ENCODE peak calls at places on chromosomes 6 and 20, in seven cellular contexts. J, E, R, X, G, F and T are unnamed samples. For H3K4me1, the result is how much of the 10 kb centered on the place peaks cover.

GRCh38 chr6:161226005-161226964 is 47.6 kb downstream of the AGPAT4 start:
- DNase-seq in J (no peak), R (no peak), G (no peak), X (no peak), F (no peak), E (no peak), T (no peak)

GRCh38 chr6:100479180-100480035 is 14.7 kb upstream of the SIM1 start:
- DNase-seq in X (no peak), R (peak), E (peak), G (no peak), J (peak), F (peak), T (peak)

GRCh38 chr6:115945306-115945705 is 115.4 kb downstream of the FRK start:
- DNase-seq in J (peak), X (no peak), F (no peak), G (no peak), E (no peak), R (no peak), T (no peak)

GRCh38 chr20:45796336-45797070 is 4.7 kb downstream of the DNTTIP1 start:
- DNase-seq in G (no peak), J (no peak), F (no peak), R (no peak), X (no peak), E (no peak), T (no peak)

GRCh38 chr20:58623579-58624473 is 27.3 kb upstream of the STX16 start:
- DNase-seq in E (peak), G (no peak), F (peak), R (no peak), X (peak), J (peak), T (no peak)

GRCh38 chr6:20540683-20541082 is 6.4 kb downstream of the CDKAL1 start:
- DNase-seq in J (no peak), G (no peak), X (no peak), E (peak), R (no peak), F (peak), T (no peak)

GRCh38 chr20:34075647-34076046 is 36.4 kb downstream of the EIF2S2 start:
- DNase-seq in F (no peak), E (no peak), G (peak), J (no peak), X (no peak), R (no peak), T (no peak)

GRCh38 chr20:41218466-41218865 is 81.1 kb downstream of the PLCG1 start:
- DNase-seq in G (no peak), J (no peak), R (no peak), F (no peak), X (no peak), E (peak), T (no peak)

GRCh38 chr20:6122873-6123649 is at the start of gene FERMT1:
- DNase-seq in X (peak), R (peak), J (peak), E (peak), G (peak), F (peak), T (peak)

GRCh38 chr6:137472738-137473137 is 21.5 kb downstream of the OLIG3 start:
- DNase-seq in R (no peak), J (no peak), F (no peak), E (no peak), G (no peak), X (no peak), T (no peak)

GRCh38 chr20:41956316-41957050 is 338.3 kb upstream of the CHD6 start:
- DNase-seq in E (no peak), X (peak), G (peak), J (no peak), F (peak), R (peak), T (peak)

GRCh38 chr20:63191400-63191799 is 24.5 kb downstream of the YTHDF1 start:
- DNase-seq in R (no peak), X (no peak), G (no peak), J (no peak), E (peak), F (no peak), T (no peak)

GRCh38 chr6:624979-625378 is 31.9 kb downstream of the HUS1B start:
- DNase-seq in X (no peak), G (no peak), E (peak), R (no peak), J (peak), F (no peak), T (peak)

GRCh38 chr6:109759098-109759855 is 68.2 kb downstream of the FIG4 start:
- DNase-seq in G (no peak), R (no peak), F (no peak), J (no peak), X (no peak), E (no peak), T (no peak)

GRCh38 chr6:170093658-170094596 is 197.0 kb downstream of the DLL1 start:
- DNase-seq in G (peak), X (no peak), R (no peak), E (no peak), F (no peak), J (no peak), T (no peak)

GRCh38 chr6:71262914-71263313 is 25.7 kb upstream of the OGFRL1 start:
- DNase-seq in G (no peak), X (no peak), E (no peak), J (no peak), F (no peak), R (no peak), T (no peak)

GRCh38 chr20:4585104-4585753 is 136.5 kb upstream of the PRND start:
- DNase-seq in F (no peak), J (peak), R (no peak), G (no peak), X (no peak), E (peak), T (peak)

GRCh38 chr6:35139924-35140524 is 1.1 kb downstream of the TCP11 start:
- DNase-seq in E (peak), J (peak), R (peak), G (peak), F (peak), X (no peak), T (peak)

GRCh38 chr20:17138237-17138636 is 88.6 kb upstream of the PCSK2 start:
- DNase-seq in G (no peak), J (no peak), F (no peak), E (no peak), X (no peak), R (no peak), T (peak)

GRCh38 chr20:33919653-33920052 is 74.1 kb upstream of the RALY start:
- DNase-seq in F (no peak), E (no peak), G (no peak), X (no peak), R (no peak), J (no peak), T (no peak)

GRCh38 chr6:6591778-6592388 is 3.4 kb downstream of the LY86 start:
- DNase-seq in F (peak), X (no peak), J (no peak), G (no peak), R (no peak), E (no peak), T (no peak)

GRCh38 chr6:24321538-24322162 is 36.2 kb downstream of the DCDC2 start:
- DNase-seq in X (no peak), R (no peak), F (no peak), E (no peak), J (peak), G (no peak), T (peak)

GRCh38 chr6:151247510-151247909 is 7.7 kb downstream of the AKAP12 start:
- DNase-seq in F (no peak), X (no peak), J (no peak), E (no peak), R (no peak), G (no peak), T (no peak)

GRCh38 chr20:45087814-45088213 is 13.1 kb downstream of the KCNS1 start:
- DNase-seq in E (peak), J (no peak), G (no peak), F (no peak), R (no peak), X (no peak), T (no peak)

GRCh38 chr6:122495612-122496011 is 24.0 kb upstream of the SERINC1 start:
- DNase-seq in E (no peak), X (no peak), J (no peak), R (no peak), G (no peak), F (no peak), T (no peak)

GRCh38 chr6:40953486-40953885 is 85.5 kb downstream of the UNC5CL start:
- DNase-seq in X (no peak), E (no peak), R (no peak), G (no peak), J (no peak), F (no peak), T (no peak)

GRCh38 chr6:17714879-17715860 is 8.4 kb upstream of the NUP153 start:
- DNase-seq in R (no peak), F (peak), G (no peak), J (peak), E (peak), X (no peak), T (peak)

GRCh38 chr6:85383042-85383441 is 66.8 kb upstream of the NT5E start:
- DNase-seq in R (no peak), F (no peak), G (no peak), X (no peak), J (no peak), E (no peak), T (no peak)

GRCh38 chr20:21514553-21515251 is 838 bp upstream of the NKX2-2 start:
- DNase-seq in X (no peak), G (peak), J (no peak), R (no peak), E (no peak), F (no peak), T (peak)

GRCh38 chr6:157481189-157481864 is 100.3 kb downstream of the ZDHHC14 start:
- DNase-seq in E (no peak), R (no peak), J (no peak), F (no peak), X (no peak), G (no peak), T (no peak)
- H3K18ac ChIP-seq in E (no peak), R (no peak), J (no peak), F (no peak), X (no peak), G (no peak), T (no peak)

DNA sequence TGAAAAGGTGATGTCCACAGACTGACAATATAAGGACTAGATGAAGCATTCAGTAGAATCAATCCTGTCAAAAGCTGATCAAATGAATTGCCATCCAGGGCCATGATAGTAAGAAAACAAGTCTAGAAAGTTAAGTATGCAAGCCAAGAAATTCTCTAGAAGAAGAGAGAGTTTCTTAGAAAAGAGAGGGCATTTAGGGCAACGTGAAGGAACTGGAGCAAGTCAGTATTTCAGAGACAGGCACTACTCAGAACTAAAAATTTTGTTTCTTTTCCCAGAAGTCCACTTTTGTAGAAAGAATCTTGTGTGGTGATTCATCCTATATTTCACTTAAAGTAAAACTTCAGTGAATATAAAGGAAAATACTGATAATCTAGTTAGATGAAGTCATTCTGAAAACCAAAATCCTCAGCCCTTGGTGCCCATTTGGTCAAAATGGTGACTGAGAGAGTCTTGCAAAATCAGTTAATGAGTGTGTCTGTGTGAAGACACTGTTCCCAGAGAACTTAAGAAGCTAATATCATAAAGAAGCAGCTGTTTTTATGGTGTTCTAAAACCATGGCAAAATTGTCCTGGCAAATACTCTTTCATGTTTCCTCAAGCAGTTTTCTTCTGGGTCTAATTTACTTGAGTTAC is 82.2 kb downstream of the COL19A1 start:
- DNase-seq in G (no peak), E (no peak), F (no peak), X (no peak), R (no peak), J (no peak), T (no peak)
- H3K4me1 ChIP-seq in G (under half), E (under half), F (under half), X (under half), R (under half), J (under half), T (under half)

DNA sequence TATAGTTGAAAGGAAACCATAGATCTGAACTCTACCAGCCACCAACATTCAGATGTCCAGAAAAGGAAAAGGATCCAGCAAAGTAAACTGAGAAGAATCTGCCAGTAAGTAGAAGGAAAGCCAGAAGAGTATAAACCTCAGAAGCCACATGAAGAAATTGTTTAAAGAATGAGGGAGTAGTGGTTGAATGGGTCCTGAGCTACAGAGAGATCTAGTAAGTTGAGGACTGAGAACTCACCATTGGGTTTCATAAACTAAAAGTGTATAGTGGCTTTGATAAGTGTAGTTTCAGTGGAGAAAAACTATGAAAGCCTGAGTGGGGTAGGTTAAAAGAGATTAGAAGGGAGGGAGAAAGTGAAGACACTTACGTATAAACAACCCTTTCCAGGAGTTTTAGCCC is 32.0 kb upstream of the SUMO4 start:
- DNase-seq in E (no peak), F (no peak), R (no peak), X (no peak), J (no peak), G (no peak), T (no peak)
- H3K23ac ChIP-seq in E (no peak), F (no peak), R (no peak), X (no peak), J (no peak), G (no peak), T (no peak)

DNA sequence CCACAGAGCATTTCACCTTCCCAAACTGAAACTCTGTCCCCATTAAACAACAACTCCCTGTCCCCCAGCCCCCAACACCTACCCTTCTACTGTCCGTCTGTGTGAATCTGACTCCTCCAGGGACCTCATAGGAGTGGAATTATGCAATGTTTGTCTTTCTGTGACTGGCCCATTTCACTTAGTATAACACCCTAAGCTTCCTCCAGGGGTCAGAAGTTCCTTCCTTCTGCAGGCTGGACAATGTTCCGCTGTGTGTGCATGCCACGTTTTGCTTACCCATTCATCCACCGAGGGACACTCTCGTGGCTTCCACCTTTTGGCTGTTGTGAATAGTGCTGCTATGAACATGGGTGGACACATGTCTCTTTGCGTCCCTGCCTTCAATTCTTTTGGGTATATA is 37.6 kb upstream of the MPC1 start:
- DNase-seq in R (no peak), F (peak), E (peak), X (no peak), G (no peak), J (peak), T (no peak)
- H3K18ac ChIP-seq in R (no peak), F (no peak), E (no peak), X (no peak), G (no peak), J (no peak), T (no peak)

GRCh38 chr20:51698252-51698651 is 69.9 kb downstream of the ATP9A start:
- DNase-seq in E (no peak), G (no peak), J (no peak), X (no peak), F (no peak), R (no peak), T (no peak)
- H3K4me1 ChIP-seq in E (under half), G (under half), J (under half), X (under half), F (under half), R (under half), T (under half)

DNA sequence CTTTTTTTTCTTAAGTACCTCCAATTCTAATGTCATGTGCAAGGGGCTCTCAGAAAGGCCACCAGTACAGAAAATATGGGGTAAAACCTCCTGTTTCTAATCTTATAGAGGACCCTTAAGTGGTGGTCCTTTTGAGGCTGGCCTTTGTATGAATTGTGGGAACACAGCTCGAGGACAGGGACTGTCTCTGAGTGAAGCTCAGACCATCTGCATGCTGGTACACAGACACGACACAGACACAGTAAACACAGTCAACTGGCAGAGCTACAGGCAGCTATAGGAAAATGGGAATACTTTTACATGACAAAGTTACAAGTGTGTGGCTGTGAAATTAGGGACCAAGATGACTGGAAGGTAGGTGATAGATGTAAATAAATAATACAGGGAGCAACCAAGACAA is 143.9 kb upstream of the PREP start:
- DNase-seq in J (no peak), R (no peak), X (no peak), F (no peak), E (no peak), G (no peak), T (no peak)
- H3K23ac ChIP-seq in J (no peak), R (no peak), X (no peak), F (no peak), E (no peak), G (no peak), T (no peak)

GRCh38 chr6:45436544-45437440 is 59.1 kb upstream of the SUPT3H start:
- DNase-seq in G (no peak), E (peak), J (peak), X (no peak), F (peak), R (no peak), T (peak)
- H3K18ac ChIP-seq in G (no peak), E (peak), J (no peak), X (no peak), F (no peak), R (no peak), T (peak)

GRCh38 chr6:118524686-118525085 is 23.4 kb upstream of the PLN start:
- DNase-seq in R (no peak), F (no peak), X (no peak), E (no peak), G (peak), J (no peak), T (peak)
- H3K4me1 ChIP-seq in R (under half), F (under half), X (under half), E (under half), G (under half), J (under half), T (under half)

DNA sequence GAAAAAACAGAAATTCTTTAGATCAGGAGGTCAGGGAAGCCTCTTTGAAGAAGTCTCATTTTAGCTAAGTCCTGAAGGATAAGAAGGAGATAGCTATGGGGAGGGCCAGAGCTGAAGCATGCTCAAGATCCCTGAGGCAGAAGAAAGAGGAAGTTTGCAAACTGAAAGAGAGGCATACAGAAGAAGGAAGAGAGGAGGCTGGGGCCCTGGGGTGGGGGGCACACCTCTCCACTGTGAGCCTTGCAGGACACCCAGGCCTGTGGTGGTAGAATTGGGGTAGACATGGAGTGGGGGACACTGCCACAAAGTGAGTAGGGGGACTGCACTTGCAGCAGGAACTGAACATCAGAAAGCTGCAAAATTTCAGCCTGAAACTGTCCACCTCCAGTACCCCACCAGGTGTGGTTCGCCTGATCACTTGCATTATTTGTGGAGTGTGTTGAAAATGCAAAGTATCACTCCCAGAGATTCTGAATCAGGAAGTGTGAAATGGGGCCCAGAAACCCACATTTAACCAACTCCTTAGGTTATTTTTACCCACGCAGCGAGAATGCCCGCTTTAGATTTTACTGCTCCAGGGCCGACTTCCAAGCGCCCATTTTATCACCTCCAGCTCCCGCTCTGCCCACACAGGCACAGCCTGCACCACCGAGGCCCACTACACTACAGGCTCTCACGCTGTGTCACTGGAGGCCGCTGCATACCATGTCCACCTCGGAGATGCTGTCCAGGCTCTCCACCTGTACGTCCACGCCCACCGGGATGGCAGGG is 44.0 kb downstream of the GABRR2 start:
- DNase-seq in G (no peak), X (no peak), R (no peak), E (no peak), F (no peak), J (no peak), T (no peak)
- H3K23ac ChIP-seq in G (no peak), X (no peak), R (peak), E (no peak), F (no peak), J (no peak), T (no peak)